ENCODE peak calls at places on chromosomes 3 and 15, in ten cellular contexts. Y is Peyer's patch; O is neural progenitor cell; M is BE2C; C is ovary; E is choroid plexus epithelial cell; H is BJ; G is naive thymus-derived CD4-positive, alpha-beta T cell; J is GM12865; P is H7. F is an unnamed sample.

GRCh38 chr15:25238716-25239470 is 199.9 kb downstream of the UBE3A start:
- DNase-seq in O (no peak), H (no peak), P (no peak), M (no peak), G (no peak), J (no peak), Y (no peak), C (peak), E (no peak), F (no peak)

GRCh38 chr3:70519913-70520659 is 207.6 kb upstream of the MDFIC2 start:
- DNase-seq in E (peak), O (no peak), J (no peak), C (no peak), M (no peak), Y (no peak), H (no peak), P (no peak), G (no peak), F (no peak)

GRCh38 chr3:5022966-5023776 is 43.9 kb downstream of the BHLHE40 start:
- DNase-seq in Y (no peak), M (no peak), J (peak), P (peak), E (peak), C (peak), G (no peak), H (peak), O (no peak), F (no peak)

GRCh38 chr15:57033715-57034439 is 115.4 kb downstream of the TCF12 start:
- DNase-seq in Y (no peak), J (no peak), E (no peak), M (no peak), C (no peak), G (no peak), H (no peak), O (no peak), P (no peak), F (no peak)

GRCh38 chr15:37872661-37873060 is 61.8 kb upstream of the TMCO5A start:
- DNase-seq in P (no peak), Y (no peak), E (peak), O (no peak), C (no peak), J (no peak), H (no peak), G (no peak), M (no peak), F (no peak)

GRCh38 chr3:29695201-29695904 is 414.5 kb downstream of the RBMS3 start:
- DNase-seq in O (no peak), H (peak), M (no peak), E (peak), G (no peak), C (no peak), P (no peak), J (no peak), Y (no peak), F (no peak)

GRCh38 chr15:85141601-85142185 is 160.0 kb downstream of the PDE8A start:
- DNase-seq in G (no peak), E (no peak), H (peak), M (no peak), J (no peak), O (no peak), Y (no peak), P (no peak), C (no peak), F (no peak)

GRCh38 chr15:64969401-64969800 is 20.3 kb downstream of the SPG21 start:
- DNase-seq in M (no peak), H (no peak), E (no peak), C (no peak), G (no peak), Y (no peak), O (no peak), J (no peak), P (no peak), F (no peak)

GRCh38 chr3:44969170-44969569 is 6.8 kb downstream of the ZDHHC3 start:
- DNase-seq in Y (no peak), M (peak), H (no peak), P (no peak), G (no peak), E (no peak), O (no peak), J (peak), C (no peak), F (no peak)

GRCh38 chr3:4943553-4943952 is 35.7 kb upstream of the BHLHE40 start:
- DNase-seq in E (no peak), H (no peak), J (no peak), G (no peak), O (peak), Y (no peak), C (no peak), P (peak), M (no peak), F (no peak)

GRCh38 chr15:57865294-57865693 is 158.8 kb downstream of the POLR2M start:
- DNase-seq in O (no peak), E (peak), G (no peak), M (peak), H (no peak), C (no peak), P (peak), Y (no peak), J (peak), F (no peak)

GRCh38 chr3:42499478-42499871 is 3.0 kb upstream of the VIPR1 start:
- DNase-seq in J (no peak), Y (no peak), G (no peak), M (no peak), H (no peak), P (peak), O (no peak), C (no peak), E (no peak), F (no peak)

GRCh38 chr3:42631650-42632049 is 21.8 kb upstream of the ZBTB47 start:
- DNase-seq in P (peak), E (no peak), C (no peak), H (no peak), M (no peak), Y (no peak), O (no peak), G (no peak), J (no peak), F (no peak)

GRCh38 chr3:101091489-101091888 is 98.3 kb upstream of the ABI3BP start:
- DNase-seq in C (no peak), O (no peak), E (peak), M (no peak), P (peak), Y (no peak), H (no peak), G (no peak), J (no peak), F (no peak)

GRCh38 chr3:41159581-41160189 is 39.6 kb upstream of the CTNNB1 start:
- DNase-seq in Y (no peak), M (no peak), G (no peak), H (no peak), J (no peak), C (no peak), O (no peak), E (no peak), P (no peak), F (no peak)

GRCh38 chr3:37968784-37969600 is 21.6 kb upstream of the VILL start:
- DNase-seq in P (no peak), C (no peak), Y (no peak), G (no peak), H (no peak), E (no peak), O (no peak), J (no peak), M (no peak), F (no peak)

GRCh38 chr3:53485675-53486365 is 8.6 kb upstream of the CACNA1D start:
- DNase-seq in J (no peak), G (no peak), E (no peak), Y (no peak), C (no peak), H (no peak), P (no peak), O (no peak), M (no peak), F (no peak)

GRCh38 chr15:75578948-75579908 is at the start of gene PTPN9:
- DNase-seq in M (peak), H (no peak), G (peak), P (peak), J (peak), E (peak), O (peak), Y (peak), C (peak), F (no peak)

GRCh38 chr3:25863011-25863415 is 73.1 kb downstream of the OXSM start:
- DNase-seq in E (no peak), P (no peak), O (no peak), H (no peak), M (no peak), C (no peak), G (no peak), Y (no peak), J (peak), F (peak)

GRCh38 chr15:36525430-36525829 is 54.0 kb upstream of the CDIN1 start:
- DNase-seq in E (no peak), P (no peak), J (no peak), M (no peak), O (no peak), G (no peak), Y (no peak), H (no peak), C (no peak), F (no peak)

GRCh38 chr15:77032647-77033416 is 37.9 kb downstream of the PSTPIP1 start:
- DNase-seq in J (no peak), E (no peak), Y (peak), G (peak), M (no peak), H (no peak), C (peak), P (peak), O (no peak), F (no peak)

GRCh38 chr3:172181936-172182708 is 142.7 kb downstream of the FNDC3B start:
- DNase-seq in E (peak), H (no peak), O (no peak), C (no peak), J (peak), P (no peak), G (no peak), Y (no peak), M (peak), F (no peak)

GRCh38 chr15:64844576-64845140 is 2.9 kb downstream of the PLEKHO2 start:
- DNase-seq in H (no peak), J (peak), M (peak), P (peak), O (peak), Y (peak), G (no peak), E (no peak), C (no peak), F (no peak)

GRCh38 chr15:36301931-36302330 is 277.5 kb upstream of the CDIN1 start:
- DNase-seq in H (no peak), P (no peak), G (no peak), O (no peak), C (no peak), E (no peak), J (no peak), Y (no peak), M (peak), F (no peak)

GRCh38 chr15:34182942-34183341 is 27.0 kb downstream of the KATNBL1 start:
- DNase-seq in G (no peak), Y (no peak), O (peak), C (no peak), P (peak), E (no peak), M (no peak), J (no peak), H (no peak), F (no peak)

GRCh38 chr15:98684995-98685525 is 36.7 kb downstream of the IGF1R start:
- DNase-seq in H (no peak), Y (no peak), O (no peak), P (no peak), G (no peak), M (no peak), J (no peak), C (no peak), E (no peak), F (no peak)

GRCh38 chr15:66876731-66877545 is 174.9 kb downstream of the SMAD6 start:
- DNase-seq in H (no peak), O (no peak), Y (no peak), C (no peak), J (no peak), G (no peak), M (no peak), E (no peak), P (no peak), F (no peak)

GRCh38 chr15:90316139-90316538 is 35.9 kb upstream of the ZNF774 start:
- DNase-seq in P (no peak), C (no peak), H (no peak), G (no peak), M (no peak), E (no peak), J (no peak), O (no peak), Y (no peak), F (no peak)

GRCh38 chr3:86969500-86970189 is 21.3 kb downstream of the VGLL3 start:
- DNase-seq in H (no peak), J (peak), Y (no peak), C (peak), G (no peak), P (peak), M (peak), O (peak), E (peak), F (no peak)

GRCh38 chr15:63063164-63063756 is 20.7 kb downstream of the TPM1 start:
- DNase-seq in E (no peak), G (no peak), H (no peak), O (no peak), C (no peak), M (no peak), Y (no peak), P (no peak), J (no peak), F (no peak)

GRCh38 chr3:50341537-50341936 is 901 bp upstream of the RASSF1 start:
- DNase-seq in O (no peak), P (peak), G (no peak), M (no peak), E (no peak), H (no peak), Y (peak), J (no peak), C (peak), F (no peak)
- H3K4me3 ChIP-seq in O (no peak), P (no peak), G (no peak), M (no peak), E (peak), H (peak), Y (peak), J (peak), C (no peak), F (peak)

DNA sequence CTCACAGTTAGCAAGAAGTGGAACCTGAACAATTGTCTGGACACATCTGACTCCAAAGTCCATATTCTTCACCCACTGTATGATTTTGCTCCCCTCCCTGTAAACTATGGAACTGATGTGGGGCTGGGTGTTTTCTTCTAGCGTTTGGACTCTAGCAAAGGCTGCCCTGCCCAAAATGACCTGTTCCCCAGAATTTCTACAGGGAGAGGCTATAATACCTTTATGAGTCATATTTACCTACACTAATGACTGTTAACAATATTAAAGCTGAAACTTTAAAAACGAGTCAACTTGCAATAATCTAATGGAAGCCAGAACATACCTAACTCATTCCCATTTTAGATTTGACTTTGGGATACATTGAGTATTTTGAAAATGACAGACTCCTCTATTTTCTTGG is 531.2 kb upstream of the CFAP20DC start:
- DNase-seq in E (no peak), Y (no peak), J (no peak), G (no peak), H (no peak), P (no peak), O (no peak), C (no peak), M (no peak), F (no peak)
- H3K4me3 ChIP-seq in E (no peak), Y (no peak), J (no peak), G (no peak), H (no peak), P (no peak), O (no peak), C (no peak), M (no peak), F (no peak)

GRCh38 chr3:188697127-188697526 is 474.6 kb upstream of the TPRG1 start:
- DNase-seq in E (no peak), C (no peak), M (no peak), G (no peak), Y (no peak), O (peak), H (no peak), J (peak), P (no peak), F (peak)
- H3K4me3 ChIP-seq in E (no peak), C (no peak), M (no peak), G (no peak), Y (no peak), O (no peak), H (no peak), J (no peak), P (no peak), F (no peak)

GRCh38 chr15:26910715-26911114 is 43.9 kb downstream of the GABRA5 start:
- DNase-seq in C (no peak), M (no peak), O (no peak), J (no peak), H (no peak), P (no peak), E (no peak), Y (no peak), G (no peak), F (no peak)
- H3K4me3 ChIP-seq in C (no peak), M (no peak), O (no peak), J (no peak), H (no peak), P (no peak), E (no peak), Y (no peak), G (no peak), F (no peak)

GRCh38 chr3:105798381-105798934 is 70.4 kb downstream of the CBLB start:
- DNase-seq in J (peak), G (no peak), M (no peak), H (no peak), P (no peak), E (peak), C (no peak), O (peak), Y (no peak), F (peak)
- H3K4me3 ChIP-seq in J (no peak), G (no peak), M (no peak), H (no peak), P (no peak), E (no peak), C (no peak), O (peak), Y (no peak), F (no peak)

GRCh38 chr3:197953325-197953724 is 3.3 kb downstream of the RPL35A start:
- DNase-seq in Y (no peak), E (no peak), J (no peak), H (no peak), O (no peak), P (no peak), C (no peak), G (no peak), M (no peak), F (no peak)
- H3K4me3 ChIP-seq in Y (no peak), E (no peak), J (no peak), H (no peak), O (no peak), P (no peak), C (no peak), G (no peak), M (no peak), F (no peak)

GRCh38 chr3:58352624-58353023 is 19.9 kb downstream of the PXK start:
- DNase-seq in E (peak), P (no peak), M (no peak), H (no peak), C (no peak), G (no peak), O (no peak), J (no peak), Y (no peak), F (no peak)

GRCh38 chr3:58350627-58351013 is 17.9 kb downstream of the PXK start:
- DNase-seq in E (peak), G (no peak), Y (no peak), H (no peak), M (no peak), J (peak), C (no peak), O (no peak), P (no peak), F (no peak)

GRCh38 chr3:58353722-58354553 is 21.2 kb downstream of the PXK start:
- DNase-seq in E (peak), C (no peak), Y (peak), J (peak), G (no peak), P (no peak), H (no peak), M (no peak), O (no peak), F (no peak)

GRCh38 chr3:58349792-58350626 is 17.3 kb downstream of the PXK start:
- DNase-seq in P (no peak), G (no peak), Y (peak), H (no peak), C (no peak), O (no peak), E (no peak), J (peak), M (no peak), F (peak)

DNA sequence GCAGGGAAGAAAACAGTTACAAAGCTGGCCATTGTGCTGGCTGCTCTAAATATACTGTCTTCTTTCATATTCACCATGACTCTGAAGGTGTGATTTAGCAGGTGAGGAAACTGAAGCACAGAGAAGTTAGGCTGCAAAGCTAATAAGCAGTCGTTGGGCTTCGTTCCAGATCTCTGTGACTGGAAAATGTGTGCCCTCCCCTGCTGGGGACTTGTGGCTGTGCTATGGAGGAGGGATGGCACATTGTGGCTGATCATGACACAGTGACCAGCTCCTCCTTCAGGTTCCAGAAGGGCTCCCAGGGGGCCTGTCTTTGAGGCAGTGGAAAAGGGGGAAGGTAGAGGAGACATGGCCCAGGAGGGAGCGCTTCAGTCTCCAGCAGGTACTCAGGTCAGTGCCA is 19.2 kb downstream of the PXK start:
- DNase-seq in O (peak), H (no peak), J (peak), C (no peak), E (no peak), M (peak), G (no peak), P (peak), Y (peak), F (no peak)
- H3K4me3 ChIP-seq in O (no peak), H (no peak), J (no peak), C (no peak), E (no peak), M (no peak), G (no peak), P (no peak), Y (no peak), F (no peak)

DNA sequence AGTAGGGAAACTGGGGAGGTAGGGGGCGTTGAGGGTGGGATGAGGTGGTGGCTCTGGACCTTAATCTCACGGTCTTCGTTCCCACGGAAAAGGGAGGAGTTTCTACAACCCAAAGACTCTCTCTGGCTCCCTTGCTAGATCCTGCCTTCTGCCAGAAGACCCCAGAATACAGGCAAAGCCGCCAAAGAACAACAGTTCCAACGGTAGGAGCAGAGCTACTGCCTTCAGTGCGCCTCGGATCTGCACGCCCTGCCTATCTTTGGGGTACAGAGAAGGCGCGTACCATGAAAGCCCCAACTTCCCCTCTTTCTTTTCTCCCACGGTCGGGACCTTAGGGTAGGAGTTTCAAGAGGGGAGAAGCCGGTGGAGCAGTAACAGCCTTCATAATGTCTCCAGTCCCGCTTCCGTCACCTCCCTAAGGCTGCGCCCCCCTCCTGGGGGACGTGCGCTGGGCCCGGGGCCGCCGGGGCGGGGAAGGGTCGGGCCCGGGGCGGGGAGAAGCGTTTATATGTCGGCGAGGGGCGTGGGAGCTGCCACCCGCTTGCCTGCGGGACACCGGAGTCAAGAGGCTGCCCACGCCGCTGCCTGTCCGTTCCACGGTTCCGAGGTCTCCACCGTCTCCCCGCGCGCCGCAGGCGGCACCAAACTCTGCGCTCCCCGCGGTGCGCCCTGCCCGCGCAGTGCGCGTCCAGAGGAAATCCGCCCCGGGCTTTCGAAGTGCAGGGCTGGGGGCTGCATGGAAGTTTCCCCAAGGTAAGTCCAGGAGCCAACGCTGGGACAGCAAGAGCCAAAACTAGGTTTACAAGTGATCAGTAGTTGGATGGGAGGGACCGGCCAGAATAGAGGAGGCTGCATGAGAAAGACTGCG is at the start of gene COL6A6:
- DNase-seq in H (no peak), C (peak), M (peak), O (peak), J (no peak), G (no peak), P (peak), E (peak), Y (no peak), F (no peak)
- H3K4me3 ChIP-seq in H (no peak), C (peak), M (peak), O (peak), J (no peak), G (no peak), P (peak), E (no peak), Y (no peak), F (no peak)